ENCODE peak calls at places on chromosomes 5 and 9, in eight cellular contexts. Z, N, W, P, H, Y, Q and O are unnamed samples.

GRCh38 chr5:112329429-112330090 is 89.5 kb downstream of the EPB41L4A start:
- DNase-seq in Y (no peak), H (no peak), W (peak; percentile 64), Q (no peak), N (no peak), Z (peak; percentile 64), P (no peak), O (no peak)

GRCh38 chr5:76269259-76269958 is 133.7 kb upstream of the IQGAP2 start:
- DNase-seq in N (no peak), Z (no peak), Q (no peak), Y (no peak), H (no peak), P (no peak), W (peak; percentile 9), O (no peak)

GRCh38 chr5:132436936-132437335 is 53.6 kb downstream of the IRF1 start:
- DNase-seq in Q (no peak), N (no peak), W (no peak), P (peak; percentile 19), Z (no peak), Y (no peak), H (no peak), O (no peak)

GRCh38 chr5:17180957-17181723 is 36.3 kb upstream of the BASP1 start:
- DNase-seq in Q (no peak), Z (no peak), N (peak; percentile 100), Y (no peak), H (no peak), W (no peak), P (no peak), O (peak; percentile 98)

GRCh38 chr5:150642567-150642927 is 2.1 kb downstream of the SYNPO start:
- DNase-seq in P (peak; percentile 92), Z (no peak), H (no peak), Y (peak; percentile 72), N (peak; percentile 89), W (no peak), Q (peak; percentile 88), O (peak; percentile 95)

GRCh38 chr5:56725709-56726108 is 89.6 kb upstream of the MAP3K1 start:
- DNase-seq in Z (no peak), H (no peak), Y (no peak), P (no peak), N (no peak), Q (no peak), W (no peak), O (peak; percentile 5)

GRCh38 chr5:142998316-142998862 is 228.2 kb downstream of the ARHGAP26 start:
- DNase-seq in Z (peak; percentile 40), N (no peak), Y (no peak), Q (no peak), H (no peak), P (no peak), W (peak; percentile 56), O (no peak)

GRCh38 chr9:71909887-71910601 is 949 bp downstream of the ABHD17B start:
- DNase-seq in Q (peak; percentile 67), W (peak; percentile 44), H (peak; percentile 25), N (peak; percentile 40), Z (peak; percentile 54), P (peak; percentile 74), Y (peak; percentile 63), O (peak; percentile 23)

GRCh38 chr5:20514145-20514544 is 526.1 kb upstream of the CDH18 start:
- DNase-seq in Q (no peak), N (no peak), H (no peak), Y (no peak), P (no peak), Z (no peak), W (no peak), O (no peak)

GRCh38 chr5:176845392-176845713 is 35.0 kb downstream of the UNC5A start:
- DNase-seq in W (no peak), Q (no peak), N (no peak), P (no peak), Z (no peak), H (no peak), Y (no peak), O (no peak)

GRCh38 chr9:134653259-134654009 is 11.8 kb downstream of the COL5A1 start:
- DNase-seq in N (no peak), H (no peak), Q (no peak), W (no peak), Z (no peak), Y (no peak), P (peak; percentile 65), O (no peak)

GRCh38 chr9:33076360-33077004 is at the start of gene SMU1:
- DNase-seq in H (peak; percentile 97), W (peak; percentile 97), Z (peak; percentile 97), Q (peak; percentile 98), Y (peak; percentile 97), N (peak; percentile 99), P (peak; percentile 98), O (peak; percentile 98)

GRCh38 chr9:33082135-33082534 is 5.7 kb upstream of the SMU1 start:
- DNase-seq in W (no peak), H (no peak), Y (no peak), N (no peak), Q (no peak), Z (no peak), P (no peak), O (no peak)

GRCh38 chr9:33080534-33080933 is 4.1 kb upstream of the SMU1 start:
- DNase-seq in P (no peak), Z (no peak), H (peak; percentile 30), Q (no peak), N (no peak), W (no peak), Y (no peak), O (no peak)

GRCh38 chr9:33082538-33083326 is 6.3 kb upstream of the SMU1 start:
- DNase-seq in W (peak; percentile 36), Z (no peak), P (peak; percentile 76), Y (no peak), N (no peak), Q (no peak), H (no peak), O (no peak)

DNA sequence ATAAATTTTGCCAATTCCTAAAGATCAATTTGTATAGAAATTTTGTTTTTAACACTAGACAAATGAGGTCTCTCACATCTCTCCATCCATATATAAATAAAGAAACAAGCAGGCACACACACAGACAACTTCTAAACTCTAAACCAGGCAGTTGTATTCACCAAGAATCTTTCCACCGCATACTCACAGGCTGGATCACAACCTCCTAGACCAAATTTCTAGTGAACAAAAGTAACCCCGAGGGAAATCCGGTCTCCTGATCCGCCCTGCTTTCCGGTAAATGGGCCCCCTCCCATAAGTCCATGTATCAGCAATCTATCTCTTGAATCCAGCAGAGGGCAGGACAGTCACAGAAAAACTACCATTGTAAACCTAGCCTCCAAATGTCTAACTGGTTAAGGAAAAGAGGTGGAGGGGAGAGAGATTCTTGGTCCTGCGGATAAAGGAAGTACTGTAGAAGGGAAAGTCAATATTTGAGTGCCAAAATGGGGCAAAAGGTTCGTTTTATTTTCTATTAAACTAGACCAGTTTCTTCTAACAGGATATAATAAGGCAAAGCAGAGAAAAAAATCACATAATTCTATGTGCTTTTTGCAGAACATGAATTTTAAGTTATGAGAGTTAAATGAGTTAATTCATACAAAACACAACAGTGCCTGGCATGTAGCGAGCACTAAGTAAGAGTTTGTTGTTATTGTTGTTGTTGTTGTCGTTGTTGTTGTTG is 4.8 kb upstream of the SMU1 start:
- DNase-seq in N (peak; percentile 90), P (no peak), W (peak; percentile 88), H (peak; percentile 70), Z (peak; percentile 86), Y (peak; percentile 57), Q (peak; percentile 58), O (peak; percentile 95)
- H3K4me3 ChIP-seq in N (peak overlapping the region; percentile 15), P (no peak overlapping the region), W (peak overlapping the region; percentile 29), H (peak overlapping the region; percentile 16), Z (peak overlapping the region; percentile 41), Y (no peak overlapping the region), Q (no peak overlapping the region), O (peak overlapping the region; percentile 37)

DNA sequence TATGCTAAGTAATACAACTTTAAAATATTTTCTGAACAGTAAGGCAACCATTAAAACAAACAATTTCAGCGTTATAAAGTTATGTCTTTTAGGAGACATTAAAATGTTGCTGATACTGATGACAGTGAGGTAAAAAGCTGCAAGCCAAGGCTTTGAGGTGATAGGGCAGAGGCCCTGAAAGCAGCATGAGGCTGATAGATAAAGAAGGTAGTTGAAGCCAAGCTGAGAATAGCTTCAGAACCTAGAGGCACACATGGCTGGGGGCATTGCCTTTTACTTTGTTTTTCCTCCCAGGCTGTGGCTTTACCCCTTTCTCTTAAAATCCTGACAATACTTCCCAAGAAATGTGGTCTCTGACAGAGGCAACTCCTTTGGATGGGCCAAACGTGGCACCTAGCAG is 149.0 kb upstream of the WWC1 start:
- DNase-seq in H (no peak), N (no peak), Y (no peak), Z (no peak), W (no peak), Q (no peak), P (no peak), O (no peak)
- H3K4me3 ChIP-seq in H (no peak overlapping the region), N (no peak overlapping the region), Y (no peak overlapping the region), Z (no peak overlapping the region), W (no peak overlapping the region), Q (no peak overlapping the region), P (no peak overlapping the region), O (no peak overlapping the region)

GRCh38 chr5:1131191-1131621 is 19.3 kb upstream of the SLC12A7 start:
- DNase-seq in N (no peak), H (no peak), P (no peak), Z (no peak), W (no peak), Y (peak; percentile 29), Q (peak; percentile 62), O (no peak)

GRCh38 chr5:1131726-1132125 is 19.9 kb upstream of the SLC12A7 start:
- DNase-seq in N (no peak), Z (no peak), W (no peak), P (no peak), Y (no peak), H (no peak), Q (no peak), O (no peak)

GRCh38 chr5:1128977-1129724 is 17.3 kb upstream of the SLC12A7 start:
- DNase-seq in Y (no peak), N (no peak), P (no peak), H (no peak), Z (no peak), Q (peak; percentile 32), W (no peak), O (no peak)

GRCh38 chr5:1129725-1130082 is 17.8 kb upstream of the SLC12A7 start:
- DNase-seq in N (no peak), Q (no peak), W (no peak), Z (no peak), Y (peak; percentile 81), P (no peak), H (no peak), O (no peak)

GRCh38 chr5:1130218-1130946 is 18.5 kb upstream of the SLC12A7 start:
- DNase-seq in H (no peak), P (no peak), Q (no peak), Y (peak; percentile 74), W (no peak), N (no peak), Z (peak; percentile 44), O (no peak)
- H3K4me3 ChIP-seq in H (no peak overlapping the region), P (no peak overlapping the region), Q (no peak overlapping the region), Y (no peak overlapping the region), W (peak overlapping the region; percentile 32), N (no peak overlapping the region), Z (no peak overlapping the region), O (no peak overlapping the region)

DNA sequence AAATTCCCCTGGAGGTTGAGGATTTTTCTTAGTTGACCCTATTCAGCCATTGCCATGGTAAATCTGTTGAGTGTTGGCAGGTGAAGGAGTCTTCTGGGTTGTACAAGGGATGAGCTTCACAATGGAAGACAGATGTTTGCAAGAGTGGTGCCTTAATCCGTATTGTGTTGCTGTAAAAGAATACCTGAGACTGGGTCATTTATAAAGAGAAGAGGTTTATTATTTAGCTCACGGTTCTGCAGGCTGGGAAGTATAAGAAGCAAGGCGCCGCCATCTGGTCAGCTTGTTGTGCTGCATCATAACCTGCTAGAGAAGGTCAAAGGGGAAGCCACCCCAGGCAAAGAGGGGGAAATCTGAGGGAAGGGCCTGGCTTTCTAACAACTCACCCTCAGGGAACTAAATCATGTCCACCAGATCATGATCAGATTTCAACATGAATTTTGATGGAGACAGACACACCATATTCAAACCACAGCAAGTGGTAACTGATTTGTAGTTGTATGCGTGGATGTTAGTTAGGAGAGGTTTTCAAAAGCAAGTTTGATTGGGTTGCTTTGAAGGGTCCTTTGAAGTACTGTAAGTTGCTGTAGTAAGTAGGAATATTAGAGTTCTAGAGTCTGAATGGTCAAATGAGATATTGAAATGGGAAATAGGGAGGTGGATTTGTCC is 2.5 kb downstream of the TNPO1 start:
- DNase-seq in Z (peak; percentile 82), W (peak; percentile 82), Y (peak; percentile 65), N (peak; percentile 71), P (no peak), H (peak; percentile 57), Q (peak; percentile 52), O (peak; percentile 77)
- H3K4me3 ChIP-seq in Z (peak overlapping the region; percentile 78), W (no peak overlapping the region), Y (no peak overlapping the region), N (peak overlapping the region; percentile 88), P (no peak overlapping the region), H (no peak overlapping the region), Q (no peak overlapping the region), O (peak overlapping the region; percentile 80)